ENCODE peak calls at places on chromosomes 3 and 15, in six cellular contexts. C is body of pancreas, Q is tibial nerve, U is uterus, J is lower leg skin, A is heart left ventricle. F is an unnamed sample.
A peak's percentile ranks its signal among the peaks of the same experiment; 100 is the strongest.

GRCh38 chr3:112926000-112926399 is 48.9 kb downstream of the CD200R1 start:
- DNase-seq in J (no peak), A (no peak), Q (no peak), U (no peak), C (no peak), F (no peak)

GRCh38 chr15:75061272-75061671 is 37.9 kb downstream of the PPCDC start:
- DNase-seq in J (peak; percentile 18), C (no peak), U (no peak), Q (no peak), A (no peak), F (no peak)

GRCh38 chr15:31197497-31198414 is 96.2 kb upstream of the TRPM1 start:
- DNase-seq in U (no peak), Q (no peak), J (peak; percentile 82), A (peak; percentile 45), C (peak; percentile 23), F (peak; percentile 30)

GRCh38 chr3:6549296-6549695 is 311.6 kb upstream of the GRM7 start:
- DNase-seq in A (no peak), Q (no peak), C (no peak), U (no peak), J (no peak), F (no peak)

GRCh38 chr3:81744366-81744765 is 17.1 kb downstream of the GBE1 start:
- DNase-seq in C (no peak), U (peak; percentile 62), Q (no peak), J (no peak), A (no peak), F (no peak)

GRCh38 chr15:36130641-36131310 is 448.6 kb upstream of the CDIN1 start:
- DNase-seq in U (no peak), C (no peak), A (no peak), Q (no peak), J (no peak), F (no peak)

GRCh38 chr3:137163241-137163916 is 205.6 kb downstream of the IL20RB start:
- DNase-seq in A (peak; percentile 29), J (no peak), Q (no peak), U (peak; percentile 20), C (no peak), F (no peak)

GRCh38 chr3:143726727-143727126 is 121.5 kb downstream of the SLC9A9 start:
- DNase-seq in A (no peak), J (no peak), C (no peak), Q (no peak), U (no peak), F (no peak)

GRCh38 chr3:99952306-99952705 is 134.6 kb downstream of the CMSS1 start:
- DNase-seq in A (no peak), C (no peak), U (no peak), Q (no peak), J (no peak), F (peak; percentile 26)

DNA sequence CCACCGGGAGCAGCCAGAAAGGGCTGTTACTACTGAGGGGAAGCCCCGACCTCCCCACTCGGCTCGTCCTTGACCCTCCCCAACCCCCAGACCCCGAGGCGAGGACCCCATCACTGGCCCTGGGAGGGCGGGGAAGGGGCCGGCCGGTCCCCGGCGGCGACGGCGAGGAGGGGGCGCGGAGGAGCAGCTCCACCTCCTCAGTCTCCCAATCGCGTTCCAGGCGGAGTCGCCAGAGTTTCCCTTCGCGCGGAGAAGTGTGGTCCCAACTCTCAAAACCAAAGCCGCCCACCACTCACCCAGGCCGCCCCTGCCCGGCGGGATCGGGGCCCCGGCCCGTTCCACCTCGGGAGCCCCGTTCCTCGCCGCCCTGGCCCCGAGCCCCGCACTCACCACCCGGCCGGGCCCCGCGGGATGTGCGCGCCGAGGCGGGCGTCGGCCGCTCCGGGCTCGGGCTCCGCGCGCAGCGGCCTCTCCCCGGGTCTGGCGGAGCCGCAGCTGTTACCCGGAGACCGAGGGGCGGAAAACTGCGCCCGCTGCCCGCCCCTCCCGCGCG is 947 bp downstream of the PLXNB1 start:
- DNase-seq in Q (no peak), J (peak; percentile 93), A (peak; percentile 58), U (peak; percentile 61), C (peak; percentile 62), F (no peak)
- TF ChIP-seq POLR2A in Q (peak; percentile 46), J (no peak), A (peak; percentile 53), U (peak; percentile 77), C (peak; percentile 67), F (no peak)

DNA sequence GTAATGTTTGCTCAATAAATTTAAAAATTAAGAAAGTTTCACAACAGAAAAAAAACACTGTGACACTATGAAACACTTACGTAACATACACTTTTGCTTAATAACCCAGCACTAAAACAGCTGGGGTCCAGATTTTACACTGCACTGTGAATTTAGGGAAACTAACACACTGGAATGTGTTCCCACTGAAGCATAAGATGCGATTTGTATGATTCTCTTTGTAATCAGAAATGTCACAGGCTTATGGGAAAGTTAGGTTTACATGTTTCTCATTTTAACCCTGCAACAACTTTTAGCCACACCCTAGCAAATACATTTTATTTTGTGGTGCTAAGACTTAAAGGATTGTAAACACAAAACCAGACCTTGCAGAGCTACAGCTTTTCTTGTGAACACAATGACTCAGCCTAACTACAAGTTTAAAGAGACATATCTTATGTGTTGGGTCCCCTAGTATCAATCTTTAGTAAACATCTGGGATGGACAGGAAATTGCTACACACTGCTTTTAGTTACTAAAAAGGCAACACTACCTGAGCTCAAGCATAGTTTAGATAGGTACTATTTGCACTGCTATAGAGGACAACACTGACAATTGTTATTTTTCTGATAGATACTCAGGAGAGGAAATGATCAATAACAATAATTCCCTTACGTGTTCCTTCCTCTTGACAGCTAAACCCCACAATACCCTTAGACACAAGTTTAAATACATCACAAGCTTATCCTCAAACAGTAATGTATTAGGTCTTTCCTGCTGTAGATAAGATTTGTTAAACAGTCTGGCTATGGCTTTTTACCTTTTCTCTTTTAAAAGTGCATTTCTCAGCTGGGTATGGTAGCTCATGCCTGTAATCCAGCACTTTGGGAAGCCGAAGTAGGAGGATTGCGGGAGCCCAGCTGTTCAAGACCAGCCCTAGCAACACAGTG is 3.8 kb downstream of the PLD1 start:
- DNase-seq in Q (no peak), A (no peak), C (no peak), J (no peak), U (no peak), F (no peak)
- TF ChIP-seq POLR2A in Q (no peak), A (no peak), C (no peak), J (no peak), U (no peak), F (no peak)

GRCh38 chr3:183309276-183309675 is 56.2 kb downstream of the B3GNT5 start:
- DNase-seq in C (no peak), A (peak; percentile 80), U (no peak), Q (no peak), J (no peak), F (no peak)
- TF ChIP-seq POLR2A in C (no peak), A (no peak), U (no peak), Q (no peak), J (no peak), F (no peak)

GRCh38 chr3:46405301-46406079 is 1.4 kb downstream of the CCR5AS start:
- DNase-seq in U (peak; percentile 21), C (peak; percentile 19), A (no peak), Q (no peak), J (no peak), F (no peak)
- TF ChIP-seq POLR2A in U (no peak), C (no peak), A (no peak), Q (no peak), J (no peak), F (no peak)

DNA sequence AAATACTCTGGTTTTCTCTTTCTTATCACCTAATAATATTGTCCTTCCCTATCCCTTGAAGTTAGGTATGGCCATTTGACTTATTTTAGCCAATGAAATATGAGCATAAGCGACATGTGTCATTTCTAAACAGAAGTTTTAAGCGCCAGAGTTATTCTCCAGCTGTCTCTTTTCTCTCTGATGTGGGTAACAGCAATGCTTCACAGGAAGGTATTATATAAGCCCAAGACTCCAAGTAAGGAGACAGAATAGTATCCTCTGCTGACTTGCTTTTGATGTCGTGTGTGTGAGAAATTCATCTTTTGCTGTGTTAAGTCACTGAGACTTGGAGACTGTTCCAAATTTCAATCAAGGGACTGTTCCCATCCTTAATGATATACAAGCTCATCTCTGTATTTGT is 224.6 kb upstream of the NECTIN3 start:
- DNase-seq in U (no peak), A (no peak), J (no peak), Q (no peak), C (no peak), F (no peak)
- TF ChIP-seq POLR2A in U (no peak), A (no peak), J (no peak), Q (no peak), C (no peak), F (no peak)

GRCh38 chr3:39869890-39870289 is 60.5 kb downstream of the MYRIP start:
- DNase-seq in C (no peak), J (no peak), A (no peak), Q (no peak), U (no peak), F (no peak)

DNA sequence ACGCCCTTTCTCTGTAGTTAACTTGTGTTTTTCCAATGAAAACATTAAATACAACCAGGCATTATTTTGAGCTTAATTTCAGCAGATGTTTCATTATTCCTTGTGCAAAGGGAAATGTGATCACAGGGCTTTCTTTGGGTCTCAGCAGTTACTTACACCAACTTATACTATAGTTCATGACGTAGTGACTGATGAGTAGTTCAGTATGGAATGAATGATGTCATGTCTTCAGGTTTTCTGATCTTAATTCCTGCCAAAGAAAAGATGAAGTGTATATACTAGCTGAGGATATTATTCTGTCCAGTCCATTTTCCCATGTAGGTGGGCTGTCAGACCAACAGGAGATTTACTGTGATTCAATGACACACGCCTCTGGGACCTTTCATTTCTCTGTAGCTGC is 61.3 kb downstream of the MYRIP start:
- DNase-seq in Q (no peak), J (no peak), C (no peak), U (no peak), A (no peak), F (no peak)
- TF ChIP-seq POLR2A in Q (no peak), J (no peak), C (no peak), U (no peak), A (no peak), F (no peak)

F was measured in H54.